ENCODE peak calls at places on chromosomes 11 and 22, in nine cellular contexts. V is fibroblast of the aortic adventitia, O is endothelial cell of umbilical vein, W is suprapubic skin, C is NB4, L is hepatocyte, R is breast epithelium, H is AG04450, D is fibroblast of lung. N is an unnamed sample.

GRCh38 chr11:78424334-78425270 is 7.0 kb upstream of the GAB2 start:
- DNase-seq in O (peak; percentile 44), C (peak; percentile 84), H (no peak), L (no peak), D (peak; percentile 91), R (no peak), V (peak; percentile 63), W (no peak), N (peak; percentile 65)

GRCh38 chr11:61021661-61022212 is 50.3 kb downstream of the CD6 start:
- DNase-seq in H (no peak), C (no peak), R (peak; percentile 45), W (peak; percentile 70), L (peak; percentile 56), V (no peak), O (no peak), D (no peak), N (no peak)

GRCh38 chr11:1864216-1864615 is 11.3 kb downstream of the LSP1 start:
- DNase-seq in L (no peak), W (no peak), V (peak; percentile 24), D (no peak), O (no peak), C (no peak), H (no peak), R (no peak), N (no peak)

GRCh38 chr11:20337526-20338154 is 25.9 kb upstream of the HTATIP2 start:
- DNase-seq in V (peak; percentile 43), H (no peak), L (peak; percentile 54), D (peak; percentile 38), R (no peak), W (no peak), O (peak; percentile 43), C (peak; percentile 43), N (peak; percentile 64)

GRCh38 chr11:86182976-86183584 is 61.5 kb upstream of the EED start:
- DNase-seq in W (no peak), R (no peak), H (no peak), L (peak; percentile 64), O (no peak), C (peak; percentile 74), D (no peak), V (no peak), N (peak; percentile 32)

GRCh38 chr11:118838905-118839553 is 44.7 kb upstream of the CXCR5 start:
- DNase-seq in R (no peak), D (no peak), C (peak; percentile 55), L (no peak), H (no peak), O (no peak), W (no peak), V (no peak), N (peak; percentile 8)

GRCh38 chr11:66218026-66218425 is 50.4 kb upstream of the RAB1B start:
- DNase-seq in L (no peak), R (no peak), H (no peak), V (no peak), W (peak; percentile 41), C (no peak), O (no peak), D (no peak), N (no peak)

GRCh38 chr11:40491341-40491740 is 968.1 kb downstream of the LRRC4C start:
- DNase-seq in V (no peak), H (no peak), L (no peak), O (no peak), D (no peak), W (no peak), R (no peak), C (no peak), N (no peak)

GRCh38 chr22:21568207-21569075 is 927 bp downstream of the UBE2L3 start:
- DNase-seq in W (no peak), V (peak; percentile 37), H (no peak), D (peak; percentile 28), O (peak; percentile 57), C (peak; percentile 57), L (peak; percentile 62), R (no peak), N (peak; percentile 42)

GRCh38 chr22:50673231-50674126 is 856 bp downstream of the SHANK3 start:
- DNase-seq in D (no peak), W (no peak), C (no peak), R (no peak), H (no peak), O (peak; percentile 68), V (no peak), L (peak; percentile 16), N (no peak)

GRCh38 chr11:114392735-114393667 is 7.3 kb downstream of the C11orf71 start:
- DNase-seq in C (no peak), D (no peak), O (no peak), L (no peak), V (no peak), R (no peak), H (no peak), W (no peak), N (no peak)

GRCh38 chr11:114399490-114399889 is 821 bp downstream of the C11orf71 start:
- DNase-seq in R (no peak), L (peak; percentile 19), O (no peak), W (no peak), H (no peak), D (no peak), V (no peak), C (no peak), N (no peak)

GRCh38 chr11:114397349-114397982 is 2.8 kb downstream of the C11orf71 start:
- DNase-seq in L (no peak), O (peak; percentile 37), W (no peak), R (no peak), V (peak; percentile 38), D (peak; percentile 43), H (no peak), C (no peak), N (no peak)

GRCh38 chr11:114398303-114398920 is 1.9 kb downstream of the C11orf71 start:
- DNase-seq in V (no peak), H (no peak), D (no peak), C (no peak), R (no peak), W (no peak), L (no peak), O (no peak), N (no peak)

DNA sequence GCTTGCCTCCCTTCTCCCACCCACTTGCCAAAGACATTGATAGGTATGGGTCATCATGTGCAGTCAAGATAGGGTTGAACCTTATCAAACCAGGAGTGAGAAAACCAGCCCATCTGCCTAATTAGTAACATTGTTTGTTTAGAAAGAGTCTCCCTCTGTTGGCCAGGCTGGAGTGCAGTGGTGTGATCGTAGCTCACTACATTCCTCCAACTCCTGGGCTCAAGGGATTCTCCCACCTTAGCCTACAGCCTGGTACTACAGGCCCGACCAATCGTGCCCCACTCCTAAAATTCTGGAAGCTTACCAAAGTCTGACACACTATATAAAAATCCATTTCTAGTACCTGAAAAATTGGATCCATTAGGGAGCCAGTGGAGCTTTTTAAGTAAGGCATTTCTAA is 4.5 kb downstream of the C11orf71 start:
- DNase-seq in H (no peak), W (no peak), V (no peak), C (no peak), L (no peak), R (no peak), O (peak; percentile 9), D (no peak), N (peak; percentile 30)
- TF ChIP-seq CTCF in H (peak; percentile 37), W (no peak), V (peak; percentile 23), C (peak; percentile 17), L (peak; percentile 14), R (no peak), O (peak; percentile 21), D (peak; percentile 23), N (peak; percentile 70)

DNA sequence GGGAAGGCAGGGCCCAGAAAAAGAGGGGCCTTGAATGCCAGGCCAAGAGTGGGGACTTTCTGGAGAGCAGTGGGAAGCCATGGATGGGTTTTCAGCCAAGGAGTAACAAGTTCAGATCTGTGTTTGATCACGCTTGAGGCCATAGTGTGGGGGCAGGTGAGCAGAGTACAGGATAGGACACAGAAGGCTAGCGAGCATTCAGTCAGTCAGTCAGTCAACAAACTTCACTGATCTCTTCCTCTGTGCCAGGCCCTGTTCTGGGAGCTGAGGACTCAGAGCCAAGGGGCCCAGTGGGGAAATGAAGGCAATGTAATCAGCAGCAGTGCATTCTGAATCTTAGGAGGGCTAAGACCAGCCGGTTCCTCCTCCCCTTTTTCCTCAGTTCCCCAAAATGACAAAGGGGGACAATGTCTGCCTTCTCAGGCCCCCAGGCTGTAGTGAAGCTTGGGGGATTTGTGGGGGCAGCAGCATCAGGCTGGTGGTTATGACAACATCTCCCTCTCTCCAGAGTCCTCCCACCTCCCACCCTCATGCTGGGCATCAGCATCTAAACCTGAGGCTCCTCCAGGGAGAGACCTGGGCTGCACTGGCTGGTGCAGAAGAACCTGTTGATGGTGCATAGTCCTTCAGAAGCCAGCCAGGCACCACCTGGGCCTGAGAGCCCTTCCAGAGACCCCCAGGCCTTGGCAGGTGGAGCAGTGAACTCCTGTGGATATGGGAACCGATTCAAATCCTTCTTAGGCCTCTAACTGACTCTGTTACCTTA is 42.9 kb upstream of the TPBGL start:
- DNase-seq in C (no peak), R (no peak), H (no peak), D (no peak), O (no peak), V (no peak), W (no peak), L (no peak), N (no peak)
- H3K4me3 ChIP-seq in C (no peak overlapping the region), R (no peak overlapping the region), H (no peak overlapping the region), D (no peak overlapping the region), O (no peak overlapping the region), V (no peak overlapping the region), W (no peak overlapping the region), L (no peak overlapping the region), N (no peak overlapping the region)

DNA sequence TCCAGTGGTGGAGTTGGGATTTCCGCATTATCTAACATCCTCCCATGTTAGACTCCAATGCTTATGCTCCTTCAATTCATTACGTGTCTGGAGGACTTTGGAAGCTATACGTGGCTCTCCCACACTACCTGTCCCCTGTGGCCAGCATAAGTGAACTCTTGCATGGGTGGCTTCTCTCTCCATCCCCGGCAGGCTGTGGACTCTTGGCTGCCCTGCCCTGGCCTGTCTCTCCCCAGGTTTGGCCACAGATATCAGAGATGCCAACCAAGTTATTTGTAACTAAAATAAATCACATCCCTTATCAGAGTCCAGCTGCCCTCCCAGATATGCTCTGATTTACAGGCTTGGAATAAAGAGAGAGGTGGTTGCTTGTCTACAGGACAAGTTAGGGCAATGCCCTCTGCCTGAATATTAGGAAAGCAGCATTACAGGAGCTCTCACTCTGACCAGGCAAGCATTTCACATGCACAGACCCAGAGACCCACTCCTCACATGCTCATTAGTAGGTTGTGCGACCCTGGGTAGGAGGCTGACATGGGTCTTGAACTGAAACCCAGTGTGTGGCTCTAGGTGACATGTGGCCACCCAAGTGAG is 4.6 kb downstream of the CD44 start:
- DNase-seq in O (no peak), R (no peak), H (no peak), L (no peak), W (no peak), V (no peak), D (no peak), C (no peak), N (no peak)
- TF ChIP-seq CTCF in O (no peak), R (no peak), H (no peak), L (no peak), W (no peak), V (no peak), D (no peak), C (no peak), N (no peak)

DNA sequence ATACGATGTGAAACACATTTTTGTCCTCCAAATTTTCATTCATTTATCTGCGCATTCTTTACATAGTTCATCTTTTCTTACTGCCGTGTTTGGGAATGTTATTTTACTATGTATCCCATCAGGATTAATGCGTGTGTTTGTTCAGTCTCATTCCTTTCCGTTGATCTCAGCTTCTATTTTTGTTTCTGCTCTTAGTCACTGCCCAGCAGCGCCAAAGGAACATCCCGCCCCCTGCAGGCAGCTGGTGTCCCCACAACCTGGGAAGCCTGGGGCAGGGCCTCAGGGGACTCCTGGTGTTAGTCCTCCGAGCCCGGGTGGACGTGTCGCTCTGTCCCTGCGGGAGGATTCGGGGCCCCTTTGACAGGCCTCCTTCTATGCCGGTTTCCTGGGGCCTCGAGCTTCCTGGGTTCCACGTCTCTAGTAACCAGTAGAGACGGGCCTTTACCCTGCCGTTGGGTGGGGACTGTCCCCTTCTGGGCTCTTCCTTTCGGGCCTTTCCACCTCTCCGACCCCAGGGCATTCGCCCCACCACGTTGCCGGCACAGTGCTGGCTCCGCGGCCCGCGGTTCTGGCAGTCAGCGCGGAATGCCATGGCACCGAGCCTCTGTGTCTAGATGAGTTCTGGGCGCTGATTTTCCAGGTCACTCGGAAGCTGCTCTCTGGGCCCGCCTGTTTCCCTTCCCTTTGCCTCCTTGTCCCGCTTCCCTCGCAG is 39.8 kb downstream of the WEE1 start:
- DNase-seq in R (peak; percentile 94), H (peak; percentile 97), D (peak; percentile 98), C (peak; percentile 91), O (peak; percentile 99), V (peak; percentile 99), L (peak; percentile 97), W (peak; percentile 96), N (peak; percentile 98)
- H3K4me3 ChIP-seq in R (peak overlapping the region; percentile 41), H (peak overlapping the region; percentile 51), D (peak overlapping the region; percentile 53), C (peak overlapping the region; percentile 70), O (peak overlapping the region; percentile 16), V (peak overlapping the region; percentile 59), L (peak overlapping the region; percentile 17), W (peak overlapping the region; percentile 51), N (peak overlapping the region; percentile 62)